ENCODE peak calls at places on chromosomes 6 and 20, in four cellular contexts. One of them, this sample, is unnamed.

GRCh38 chr6:168370310-168370991 is 50.9 kb upstream of the DACT2 start:
- DNase-seq in neural crest cell: peak; percentile 85
- DNase-seq in astrocyte of the spinal cord: no peak
- DNase-seq in transverse colon: peak; percentile 85
- DNase-seq in this sample: peak; percentile 76

GRCh38 chr6:17725083-17725482 is 18.4 kb upstream of the NUP153 start:
- DNase-seq in neural crest cell: peak; percentile 41
- DNase-seq in astrocyte of the spinal cord: peak; percentile 32
- DNase-seq in transverse colon: peak; percentile 21
- DNase-seq in this sample: no peak

GRCh38 chr6:77457720-77458349 is 5.5 kb downstream of the HTR1B start:
- DNase-seq in neural crest cell: peak; percentile 81
- DNase-seq in astrocyte of the spinal cord: peak; percentile 93
- DNase-seq in transverse colon: peak; percentile 43
- DNase-seq in this sample: peak; percentile 67

GRCh38 chr20:7858851-7859250 is 81.4 kb downstream of the HAO1 start:
- DNase-seq in neural crest cell: no peak
- DNase-seq in astrocyte of the spinal cord: peak; percentile 22
- DNase-seq in transverse colon: no peak
- DNase-seq in this sample: no peak

GRCh38 chr6:89021629-89022028 is 58.2 kb upstream of the RNGTT start:
- DNase-seq in neural crest cell: no peak
- DNase-seq in astrocyte of the spinal cord: no peak
- DNase-seq in transverse colon: no peak
- DNase-seq in this sample: peak; percentile 42

GRCh38 chr6:26524722-26525360 is 13.3 kb upstream of the HMGN4 start:
- DNase-seq in neural crest cell: no peak
- DNase-seq in astrocyte of the spinal cord: no peak
- DNase-seq in transverse colon: no peak
- DNase-seq in this sample: no peak

GRCh38 chr6:68559052-68559451 is 76.0 kb upstream of the ADGRB3 start:
- DNase-seq in neural crest cell: no peak
- DNase-seq in astrocyte of the spinal cord: peak; percentile 31
- DNase-seq in transverse colon: no peak
- DNase-seq in this sample: peak; percentile 10

GRCh38 chr6:3228046-3228671 is 706 bp upstream of the TUBB2B start:
- DNase-seq in neural crest cell: peak; percentile 76
- DNase-seq in astrocyte of the spinal cord: no peak
- DNase-seq in transverse colon: no peak
- DNase-seq in this sample: peak; percentile 13

GRCh38 chr6:73923899-73924485 is 228.0 kb downstream of the CD109 start:
- DNase-seq in neural crest cell: no peak
- DNase-seq in astrocyte of the spinal cord: no peak
- DNase-seq in transverse colon: no peak
- DNase-seq in this sample: no peak

GRCh38 chr20:64102647-64103354 is 4.6 kb downstream of the NPBWR2 start:
- DNase-seq in neural crest cell: no peak
- DNase-seq in astrocyte of the spinal cord: no peak
- DNase-seq in transverse colon: no peak
- DNase-seq in this sample: no peak

GRCh38 chr6:38498085-38498484 is 141.6 kb downstream of the BTBD9 start:
- DNase-seq in neural crest cell: no peak
- DNase-seq in astrocyte of the spinal cord: no peak
- DNase-seq in transverse colon: no peak
- DNase-seq in this sample: no peak

GRCh38 chr6:9875605-9876353 is 539.1 kb downstream of the TFAP2A start:
- DNase-seq in neural crest cell: no peak
- DNase-seq in astrocyte of the spinal cord: no peak
- DNase-seq in transverse colon: no peak
- DNase-seq in this sample: peak; percentile 21

GRCh38 chr20:58661298-58662141 is 10.4 kb downstream of the STX16 start:
- DNase-seq in neural crest cell: no peak
- DNase-seq in astrocyte of the spinal cord: no peak
- DNase-seq in transverse colon: no peak
- DNase-seq in this sample: no peak

GRCh38 chr6:4661391-4661790 is 114.8 kb upstream of the CDYL start:
- DNase-seq in neural crest cell: no peak
- DNase-seq in astrocyte of the spinal cord: no peak
- DNase-seq in transverse colon: no peak
- DNase-seq in this sample: no peak

GRCh38 chr20:20552076-20552475 is 160.4 kb downstream of the RALGAPA2 start:
- DNase-seq in neural crest cell: no peak
- DNase-seq in astrocyte of the spinal cord: no peak
- DNase-seq in transverse colon: no peak
- DNase-seq in this sample: no peak

GRCh38 chr6:41122373-41122772 is 31.8 kb downstream of the TREML1 start:
- DNase-seq in neural crest cell: no peak
- DNase-seq in astrocyte of the spinal cord: peak; percentile 32
- DNase-seq in transverse colon: no peak
- DNase-seq in this sample: no peak

GRCh38 chr6:25257686-25258348 is 21.4 kb upstream of the CARMIL1 start:
- DNase-seq in neural crest cell: no peak
- DNase-seq in astrocyte of the spinal cord: no peak
- DNase-seq in transverse colon: no peak
- DNase-seq in this sample: no peak

GRCh38 chr6:77011929-77012545 is 451.3 kb downstream of the HTR1B start:
- DNase-seq in neural crest cell: no peak
- DNase-seq in astrocyte of the spinal cord: no peak
- DNase-seq in transverse colon: no peak
- DNase-seq in this sample: no peak

GRCh38 chr6:166910601-166911000 is 45.7 kb downstream of the RNASET2 start:
- DNase-seq in neural crest cell: no peak
- DNase-seq in astrocyte of the spinal cord: no peak
- DNase-seq in transverse colon: no peak
- DNase-seq in this sample: no peak

GRCh38 chr6:129269891-129270290 is 387.0 kb downstream of the LAMA2 start:
- DNase-seq in neural crest cell: no peak
- DNase-seq in astrocyte of the spinal cord: no peak
- DNase-seq in transverse colon: no peak
- DNase-seq in this sample: no peak

GRCh38 chr6:116088946-116089345 is 11.7 kb upstream of the NT5DC1 start:
- DNase-seq in neural crest cell: no peak
- DNase-seq in astrocyte of the spinal cord: no peak
- DNase-seq in transverse colon: no peak
- DNase-seq in this sample: no peak

GRCh38 chr6:169957351-169957963 is 206.0 kb downstream of the ERMARD start:
- DNase-seq in neural crest cell: no peak
- DNase-seq in astrocyte of the spinal cord: no peak
- DNase-seq in transverse colon: peak; percentile 5
- DNase-seq in this sample: no peak

GRCh38 chr6:164167873-164168405 is 753.4 kb downstream of the QKI start:
- DNase-seq in neural crest cell: no peak
- DNase-seq in astrocyte of the spinal cord: no peak
- DNase-seq in transverse colon: no peak
- DNase-seq in this sample: no peak

GRCh38 chr20:52049001-52049731 is 142.4 kb downstream of the ZFP64 start:
- DNase-seq in neural crest cell: peak; percentile 5
- DNase-seq in astrocyte of the spinal cord: peak; percentile 60
- DNase-seq in transverse colon: no peak
- DNase-seq in this sample: no peak

GRCh38 chr20:62134735-62135231 is 8.4 kb downstream of the PSMA7 start:
- DNase-seq in neural crest cell: no peak
- DNase-seq in astrocyte of the spinal cord: no peak
- DNase-seq in transverse colon: no peak
- DNase-seq in this sample: no peak